ENCODE peak calls at places on chromosome 5, in six cellular contexts. T is IMR-90, Q is heart left ventricle, O is A549, N is HepG2, A is K562. C is an unnamed sample.

GRCh38 chr5:95237324-95237723 is 47.6 kb downstream of the MCTP1 start:
- ATAC-seq in T (no peak), O (no peak), A (no peak), N (no peak), Q (no peak), C (no peak)

GRCh38 chr5:175487514-175488222 is 9.3 kb downstream of the SFXN1 start:
- ATAC-seq in T (no peak), A (no peak), Q (peak), O (no peak), N (no peak), C (no peak)

GRCh38 chr5:112221118-112221517 is 198.0 kb downstream of the EPB41L4A start:
- ATAC-seq in N (no peak), O (no peak), Q (no peak), T (no peak), A (no peak), C (no peak)

GRCh38 chr5:165525268-165525667 is 2019.8 kb downstream of the MAT2B start:
- ATAC-seq in T (peak), N (no peak), Q (no peak), A (no peak), O (no peak), C (no peak)

GRCh38 chr5:171931163-171931562 is 75.3 kb downstream of the FBXW11 start:
- ATAC-seq in N (peak), A (no peak), O (no peak), T (no peak), Q (no peak), C (no peak)

GRCh38 chr5:105754056-105754455 is 1916.7 kb downstream of the EFNA5 start:
- ATAC-seq in T (peak), N (no peak), O (no peak), A (no peak), Q (no peak), C (no peak)

GRCh38 chr5:138596105-138596987 is 21.1 kb upstream of the HSPA9 start:
- ATAC-seq in N (no peak), T (no peak), A (no peak), Q (no peak), O (no peak), C (no peak)

GRCh38 chr5:38831909-38832308 is 13.9 kb upstream of the OSMR start:
- ATAC-seq in A (peak), Q (no peak), O (peak), T (no peak), N (peak), C (no peak)

GRCh38 chr5:36145311-36145710 is 6.4 kb downstream of the LMBRD2 start:
- ATAC-seq in A (peak), T (no peak), N (no peak), Q (no peak), O (no peak), C (no peak)

GRCh38 chr5:55035480-55035879 is 11.4 kb downstream of the GZMK start:
- ATAC-seq in A (no peak), Q (no peak), T (no peak), N (no peak), O (no peak), C (no peak)

GRCh38 chr5:119417891-119418781 is 34.2 kb upstream of the HSD17B4 start:
- ATAC-seq in A (peak), T (peak), O (no peak), Q (peak), N (no peak), C (no peak)

GRCh38 chr5:136446565-136446964 is 81.2 kb upstream of the TRPC7 start:
- ATAC-seq in A (no peak), Q (no peak), N (peak), O (no peak), T (no peak), C (no peak)
- TF ChIP-seq CTCF in A (peak), Q (no peak), N (peak), O (no peak), T (no peak), C (no peak)

DNA sequence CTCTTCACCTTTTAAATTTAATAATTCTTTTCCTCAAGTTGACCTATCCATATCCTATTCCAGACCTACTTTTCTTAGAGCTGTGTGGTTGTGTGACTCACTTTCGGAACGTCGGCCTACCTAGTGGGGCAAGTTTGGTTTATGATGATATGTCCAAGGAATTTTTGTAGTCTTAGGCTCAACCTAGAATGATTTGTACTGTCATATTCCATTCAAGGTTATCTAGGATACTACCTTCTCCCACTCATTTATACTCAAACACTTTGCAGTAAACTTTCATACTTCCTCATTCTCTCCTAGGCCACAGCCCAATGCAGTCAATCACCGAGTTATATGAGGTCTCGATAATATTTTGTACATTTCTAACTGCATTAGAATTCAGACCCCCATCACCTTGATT is 61.9 kb downstream of the PIK3R1 start:
- ATAC-seq in N (no peak), Q (no peak), A (no peak), O (no peak), T (no peak), C (no peak)
- H3K27ac ChIP-seq in N (no peak), Q (peak), A (no peak), O (no peak), T (no peak), C (no peak)

GRCh38 chr5:73893813-73894212 is 267.8 kb downstream of the ARHGEF28 start:
- ATAC-seq in O (no peak), N (no peak), Q (no peak), T (no peak), A (no peak), C (no peak)

GRCh38 chr5:73896117-73896516 is 270.1 kb downstream of the ARHGEF28 start:
- ATAC-seq in Q (no peak), T (no peak), A (no peak), N (no peak), O (no peak), C (no peak)

GRCh38 chr5:73894860-73895259 is 268.9 kb downstream of the ARHGEF28 start:
- ATAC-seq in O (no peak), T (no peak), Q (no peak), A (no peak), N (peak), C (no peak)

GRCh38 chr5:73896668-73897067 is 270.7 kb downstream of the ARHGEF28 start:
- ATAC-seq in T (no peak), A (no peak), Q (no peak), O (no peak), N (no peak), C (no peak)

GRCh38 chr5:73895471-73895870 is 269.5 kb downstream of the ARHGEF28 start:
- ATAC-seq in Q (no peak), N (no peak), O (no peak), T (no peak), A (no peak), C (peak)
- TF ChIP-seq POLR2A in Q (no peak), N (no peak), O (no peak), T (no peak), A (no peak), C (no peak)

GRCh38 chr5:27125856-27126255 is 87.5 kb upstream of the CDH9 start:
- ATAC-seq in O (no peak), N (no peak), T (no peak), Q (no peak), A (no peak), C (no peak)

GRCh38 chr5:27130587-27130986 is 92.2 kb upstream of the CDH9 start:
- ATAC-seq in A (no peak), T (no peak), Q (peak), N (no peak), O (no peak), C (no peak)

GRCh38 chr5:27129926-27130325 is 91.5 kb upstream of the CDH9 start:
- ATAC-seq in T (no peak), O (no peak), Q (no peak), A (no peak), N (no peak), C (no peak)

DNA sequence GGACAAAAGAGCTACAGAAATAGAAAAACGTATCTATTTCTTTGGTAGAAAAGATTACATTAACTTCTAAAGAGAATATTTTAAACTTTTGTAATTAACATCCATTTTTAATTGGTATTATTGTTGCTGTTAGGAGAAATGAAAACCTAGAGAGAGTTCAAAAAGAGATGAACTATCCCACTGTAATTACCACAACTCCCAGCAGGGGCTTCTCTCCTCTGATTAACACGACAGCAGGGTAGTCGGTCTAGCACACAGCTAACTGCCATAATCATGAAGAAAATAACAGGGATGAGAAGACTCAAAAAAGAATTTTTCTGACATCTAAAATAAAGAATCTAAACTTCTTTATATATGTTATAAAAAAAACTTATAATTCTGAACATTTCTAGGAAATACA is 86.2 kb upstream of the CDH9 start:
- ATAC-seq in A (peak), Q (peak), O (no peak), T (peak), N (peak), C (no peak)
- TF ChIP-seq CTCF in A (no peak), Q (peak), O (peak), T (peak), N (peak), C (no peak)

C was measured in gastroesophageal sphincter.